ENCODE peak calls at places on chromosomes 4 and X, in nine cellular contexts. G is tibial artery, V is Panc1, X is colonic mucosa, F is AG04450, K is IMR-90, Z is brain microvascular endothelial cell, H is transverse colon, E is spleen. S is an unnamed sample.

GRCh38 chr4:10299601-10300000 is 157.6 kb downstream of the ZNF518B start:
- DNase-seq in G (no peak), X (no peak), Z (no peak), H (no peak), F (no peak), E (no peak), V (no peak), K (no peak), S (peak; percentile 53)

GRCh38 chr4:10697071-10697470 is 12.5 kb upstream of the CLNK start:
- DNase-seq in F (no peak), Z (no peak), K (no peak), G (no peak), V (no peak), E (no peak), H (no peak), X (no peak), S (peak; percentile 16)

GRCh38 chrX:85851418-85851817 is 195.9 kb downstream of the CHM start:
- DNase-seq in X (peak; percentile 25), Z (no peak), H (peak; percentile 26), G (no peak), E (peak; percentile 58), F (no peak), K (peak; percentile 3), V (peak; percentile 1), S (peak; percentile 15)

GRCh38 chrX:68681443-68681941 is 34.0 kb downstream of the STARD8 start:
- DNase-seq in Z (peak; percentile 40), V (no peak), H (no peak), G (no peak), E (no peak), X (no peak), K (peak; percentile 60), F (no peak), S (no peak)

GRCh38 chr4:187995322-187996207 is at the start of gene ZFP42:
- DNase-seq in V (no peak), G (no peak), E (no peak), H (peak; percentile 11), K (no peak), X (peak; percentile 28), Z (no peak), F (no peak), S (no peak)

GRCh38 chr4:8238515-8239053 is 31.0 kb upstream of the HTRA3 start:
- DNase-seq in X (no peak), F (no peak), V (no peak), G (no peak), K (no peak), E (no peak), Z (no peak), H (peak; percentile 21), S (no peak)

GRCh38 chrX:2500681-2501151 is at the start of the genes DHRSX and ZBED1:
- DNase-seq in E (peak; percentile 93), X (peak; percentile 43), K (no peak), Z (no peak), G (no peak), F (no peak), V (no peak), H (peak; percentile 48), S (no peak)

GRCh38 chrX:31091819-31092218 is 20.0 kb upstream of the FTHL17 start:
- DNase-seq in Z (no peak), X (no peak), K (no peak), E (no peak), G (no peak), F (no peak), H (no peak), V (no peak), S (peak; percentile 26)

GRCh38 chr4:84966382-84967291 is at the start of gene WDFY3:
- DNase-seq in Z (peak; percentile 89), K (peak; percentile 89), H (peak; percentile 81), F (peak; percentile 74), V (no peak), E (peak; percentile 91), G (peak; percentile 89), X (peak; percentile 86), S (peak; percentile 79)

GRCh38 chr4:159455675-159456235 is 352.9 kb downstream of the RAPGEF2 start:
- DNase-seq in E (no peak), X (no peak), K (peak; percentile 55), G (no peak), Z (peak; percentile 62), H (no peak), V (peak; percentile 36), F (no peak), S (peak; percentile 66)

GRCh38 chr4:182832352-182833120 is 84.7 kb downstream of the DCTD start:
- DNase-seq in K (no peak), F (no peak), Z (no peak), E (no peak), X (no peak), V (no peak), H (no peak), G (no peak), S (no peak)

GRCh38 chrX:33906971-33907370 is 225.1 kb downstream of the FAM47A start:
- DNase-seq in V (no peak), K (no peak), F (no peak), G (no peak), E (no peak), Z (no peak), H (no peak), X (no peak), S (no peak)

GRCh38 chrX:115561605-115562491 is 874 bp downstream of the PLS3 start:
- DNase-seq in V (no peak), K (peak; percentile 35), E (no peak), X (peak; percentile 29), Z (no peak), F (no peak), G (peak; percentile 51), H (peak; percentile 21), S (peak; percentile 16)

GRCh38 chr4:40189997-40190396 is 6.8 kb upstream of the RHOH start:
- DNase-seq in F (no peak), X (peak; percentile 46), Z (no peak), K (peak; percentile 11), G (no peak), H (no peak), E (no peak), V (no peak), S (no peak)

GRCh38 chr4:185825737-185826136 is 13.7 kb upstream of the SORBS2 start:
- DNase-seq in E (no peak), F (no peak), Z (no peak), H (no peak), V (no peak), K (no peak), X (no peak), G (no peak), S (no peak)

GRCh38 chr4:140298001-140298400 is 75.4 kb upstream of the SCOC start:
- DNase-seq in F (no peak), E (no peak), K (no peak), V (no peak), Z (no peak), G (no peak), H (no peak), X (no peak), S (no peak)

GRCh38 chr4:73589887-73590801 is 30.1 kb downstream of the RASSF6 start:
- DNase-seq in H (no peak), Z (no peak), V (no peak), K (no peak), G (no peak), F (no peak), X (no peak), E (no peak), S (peak; percentile 55)

GRCh38 chrX:41984628-41985027 is 61.3 kb upstream of the CASK start:
- DNase-seq in G (no peak), X (peak; percentile 53), K (no peak), V (no peak), F (no peak), Z (no peak), E (no peak), H (peak; percentile 20), S (peak; percentile 88)

GRCh38 chrX:153768311-153769157 is 4.5 kb downstream of the PLXNB3 start:
- DNase-seq in X (no peak), Z (no peak), K (no peak), V (no peak), H (peak; percentile 7), G (no peak), F (no peak), E (peak; percentile 77), S (no peak)
- TF ChIP-seq CTCF in X (no peak), Z (no peak), K (no peak), V (no peak), H (no peak), G (no peak), F (no peak), E (no peak), S (no peak)

GRCh38 chr4:112765317-112765989 is 128.5 kb downstream of the LARP7 start:
- DNase-seq in V (no peak), X (no peak), G (no peak), K (peak; percentile 18), E (no peak), F (no peak), H (no peak), Z (peak; percentile 3), S (peak; percentile 17)
- H3K4me3 ChIP-seq in V (no peak overlapping the region), X (no peak overlapping the region), G (no peak overlapping the region), K (no peak overlapping the region), E (no peak overlapping the region), F (no peak overlapping the region), H (no peak overlapping the region), Z (no peak overlapping the region), S (no peak overlapping the region)

GRCh38 chr4:823093-823760 is 2.7 kb downstream of the CPLX1 start:
- DNase-seq in E (no peak), V (no peak), X (no peak), H (no peak), F (no peak), Z (no peak), G (peak; percentile 15), K (no peak), S (no peak)

GRCh38 chr4:820230-821172 is 5.4 kb downstream of the CPLX1 start:
- DNase-seq in F (no peak), G (no peak), X (no peak), Z (no peak), K (no peak), V (no peak), E (no peak), H (no peak), S (no peak)

GRCh38 chr4:821181-821591 is 4.7 kb downstream of the CPLX1 start:
- DNase-seq in F (no peak), V (no peak), E (no peak), X (no peak), K (no peak), H (no peak), G (no peak), Z (no peak), S (no peak)

GRCh38 chr4:822361-823092 is 3.4 kb downstream of the CPLX1 start:
- DNase-seq in V (no peak), K (no peak), H (no peak), G (peak; percentile 3), E (no peak), X (no peak), Z (no peak), F (no peak), S (no peak)

DNA sequence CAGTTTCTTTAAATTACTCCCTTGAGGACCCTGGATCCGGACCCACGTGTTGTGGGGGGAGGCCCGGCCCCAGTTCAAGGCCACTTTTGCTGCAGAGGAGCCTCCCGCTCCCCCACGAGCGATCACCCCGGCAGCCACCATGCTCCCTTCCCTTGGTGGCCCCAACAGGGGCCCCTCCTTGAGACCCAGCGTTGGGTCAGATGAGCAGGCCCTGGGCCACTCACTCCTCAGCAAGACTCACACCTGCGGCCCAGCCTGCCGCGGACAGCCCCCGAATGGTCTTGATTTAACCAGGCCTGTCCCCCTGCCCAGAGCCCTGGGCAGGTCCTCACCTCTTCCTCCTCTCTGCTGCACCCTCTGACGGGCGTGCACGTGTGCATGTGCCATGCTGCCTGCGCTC is 4.3 kb downstream of the CPLX1 start:
- DNase-seq in V (no peak), Z (no peak), F (no peak), E (no peak), X (no peak), K (no peak), H (no peak), G (no peak), S (no peak)
- H3K27me3 ChIP-seq in V (no peaks in the 10 kb centered on the region), Z (peaks cover 38% of the 10 kb centered on the region), F (peaks cover 59% of the 10 kb centered on the region), E (peaks cover 59% of the 10 kb centered on the region), X (peaks cover 18% of the 10 kb centered on the region), K (peaks cover 76% of the 10 kb centered on the region), H (peaks cover 69% of the 10 kb centered on the region), G (peaks cover 4% of the 10 kb centered on the region), S (peaks cover 23% of the 10 kb centered on the region)

GRCh38 chr4:3009422-3009821 is 46.1 kb downstream of the GRK4 start:
- DNase-seq in K (no peak), X (no peak), F (no peak), V (no peak), Z (no peak), G (no peak), H (no peak), E (no peak), S (peak; percentile 82)
- TF ChIP-seq CTCF in K (peak; percentile 24), X (no peak), F (no peak), V (no peak), Z (peak; percentile 48), G (no peak), H (no peak), E (no peak), S (peak; percentile 43)